ENCODE peak calls at places on chromosome 12, in four cellular contexts. A is PC-9, Z is neuronal stem cell, N is fibroblast of lung. B is an unnamed sample.
A peak's percentile ranks its signal among the peaks of the same experiment; 100 is the strongest.

GRCh38 chr12:6927379-6927991 is at the start of gene ATN1:
- DNase-seq in Z (peak; percentile 63), A (peak; percentile 66), N (peak; percentile 87), B (peak; percentile 83)

GRCh38 chr12:132162508-132163031 is 18.3 kb downstream of the NOC4L start:
- DNase-seq in Z (no peak), A (no peak), N (peak; percentile 84), B (peak; percentile 74)

GRCh38 chr12:130965668-130966067 is 12.0 kb downstream of the ADGRD1 start:
- DNase-seq in N (peak; percentile 12), Z (no peak), A (no peak), B (peak; percentile 7)

GRCh38 chr12:5619628-5620027 is 187.7 kb downstream of the NTF3 start:
- DNase-seq in A (no peak), Z (no peak), N (no peak), B (no peak)

GRCh38 chr12:65998536-65999530 is 131.7 kb downstream of the LLPH start:
- DNase-seq in N (no peak), A (no peak), Z (no peak), B (no peak)

GRCh38 chr12:7162691-7163114 is 26.8 kb upstream of the PEX5 start:
- DNase-seq in A (peak; percentile 69), N (no peak), Z (no peak), B (peak; percentile 8)

GRCh38 chr12:51898937-51899336 is 8.4 kb upstream of the ACVRL1 start:
- DNase-seq in A (no peak), Z (no peak), N (peak; percentile 21), B (peak; percentile 93)

GRCh38 chr12:4478933-4479332 is 33.3 kb upstream of the FGF6 start:
- DNase-seq in N (no peak), Z (no peak), A (no peak), B (no peak)

GRCh38 chr12:65728913-65729793 is 95.1 kb upstream of the HMGA2 start:
- DNase-seq in A (no peak), N (no peak), Z (peak; percentile 18), B (peak; percentile 46)

GRCh38 chr12:65800928-65801327 is 23.4 kb upstream of the HMGA2 start:
- DNase-seq in N (no peak), Z (no peak), A (no peak), B (no peak)

GRCh38 chr12:32507559-32508276 is 108.4 kb downstream of the FGD4 start:
- DNase-seq in A (no peak), Z (no peak), N (no peak), B (no peak)

GRCh38 chr12:122029620-122030426 is 8.1 kb downstream of the BCL7A start:
- DNase-seq in N (no peak), Z (no peak), A (peak; percentile 73), B (no peak)

GRCh38 chr12:56387152-56387551 is 24.5 kb upstream of the APOF start:
- DNase-seq in A (no peak), Z (no peak), N (peak; percentile 28), B (peak; percentile 13)

GRCh38 chr12:8953773-8954402 is 4.4 kb upstream of the M6PR start:
- DNase-seq in Z (no peak), A (no peak), N (no peak), B (no peak)

DNA sequence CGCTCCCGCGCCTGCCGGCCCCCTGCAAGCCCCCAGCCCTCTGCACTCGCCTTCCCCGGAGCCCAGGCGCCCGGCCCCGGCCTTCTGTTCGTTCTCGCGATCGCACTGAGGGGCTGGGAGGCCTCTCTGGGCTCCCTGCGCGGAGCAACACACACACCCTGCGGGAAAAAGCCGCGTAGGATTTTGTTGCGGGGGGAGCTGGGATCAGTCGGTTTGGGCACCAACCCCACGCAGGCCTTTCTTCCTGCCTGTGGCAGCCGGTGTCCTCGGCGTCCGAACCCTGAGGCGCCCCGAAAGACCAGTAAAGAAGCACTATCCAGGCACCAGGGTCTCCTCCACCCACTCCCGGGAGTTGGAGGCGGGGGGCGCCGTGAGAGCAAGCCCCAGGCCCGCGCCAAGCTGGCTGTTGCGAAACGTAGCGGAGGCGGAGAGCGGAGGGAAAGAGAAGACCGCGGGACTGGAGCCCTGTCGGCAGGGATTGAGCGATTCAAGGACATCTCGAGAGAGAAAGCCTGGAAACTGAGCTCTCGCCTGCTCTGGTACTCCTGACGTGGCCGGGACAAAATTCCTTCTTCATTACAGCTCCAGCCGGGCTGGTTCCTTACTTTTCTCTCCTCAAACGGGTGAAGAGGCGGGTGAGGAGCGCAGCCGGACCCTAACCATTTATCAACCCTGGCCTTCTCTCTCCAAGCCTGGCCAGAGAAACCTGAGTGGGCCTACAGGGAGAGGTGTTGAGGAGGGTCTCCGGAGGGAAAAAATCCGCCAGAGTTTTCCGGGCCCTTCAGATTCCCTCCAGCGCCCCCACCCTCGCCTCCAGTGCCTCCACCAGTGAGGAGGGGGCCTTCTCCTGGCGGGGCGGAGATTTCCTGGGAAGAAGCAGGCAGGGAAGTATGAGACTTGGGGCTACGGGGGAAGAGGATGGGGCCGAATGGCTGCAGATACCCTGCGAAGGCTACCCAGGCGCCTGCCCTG is 1.7 kb upstream of the HOXC5 start:
- DNase-seq in A (no peak), N (peak; percentile 32), Z (no peak), B (peak; percentile 92)
- H2AFZ ChIP-seq in A (no peak overlapping the region), N (no peak overlapping the region), Z (peak overlapping the region; percentile 72), B (no peak overlapping the region)

GRCh38 chr12:119990382-119990874 is 1.4 kb downstream of the BICDL1 start:
- DNase-seq in A (no peak), Z (no peak), N (no peak), B (no peak)
- H3K27ac ChIP-seq in A (no peak overlapping the region), Z (no peak overlapping the region), N (no peak overlapping the region), B (no peak overlapping the region)

GRCh38 chr12:54472494-54473262 is 724 bp downstream of the GTSF1 start:
- DNase-seq in N (no peak), A (no peak), Z (no peak), B (no peak)
- H2AFZ ChIP-seq in N (no peak overlapping the region), A (no peak overlapping the region), Z (no peak overlapping the region), B (no peak overlapping the region)

DNA sequence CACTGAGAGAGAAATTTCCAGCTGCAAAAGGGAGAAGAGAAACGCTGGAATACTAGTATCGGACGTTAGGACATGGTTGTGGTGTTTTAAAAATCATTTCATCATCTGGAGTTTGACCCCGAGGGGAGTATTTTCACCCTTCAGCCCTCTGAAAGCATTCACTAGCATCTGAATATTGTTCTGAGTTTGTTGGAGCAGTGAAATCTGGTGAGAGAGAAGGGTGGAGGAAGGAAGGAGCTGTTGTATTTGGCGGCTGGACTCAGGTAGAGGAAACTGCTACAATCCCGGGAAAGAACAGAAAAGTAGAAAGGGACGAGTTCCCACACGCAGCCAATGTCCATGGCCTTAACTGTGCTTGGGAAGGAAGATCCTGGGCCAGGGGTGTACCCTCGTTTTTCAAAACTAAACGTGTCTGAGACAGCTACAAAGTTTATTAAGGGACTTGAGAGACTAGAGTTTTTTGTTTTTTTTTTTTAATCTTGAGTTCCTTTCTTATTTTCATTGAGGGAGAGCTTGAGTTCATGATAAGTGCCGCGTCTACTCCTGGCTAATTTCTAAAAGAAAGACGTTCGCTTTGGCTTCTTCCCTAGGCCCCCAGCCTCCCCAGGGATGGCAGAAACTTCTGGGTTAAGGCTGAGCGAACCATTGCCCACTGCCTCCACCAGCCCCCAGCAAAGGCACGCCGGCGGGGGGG is 870 bp upstream of the CDKN1B start:
- DNase-seq in A (peak; percentile 19), N (peak; percentile 51), Z (no peak), B (peak; percentile 53)
- H3K27ac ChIP-seq in A (peak overlapping the region; percentile 98), N (peak overlapping the region; percentile 95), Z (peak overlapping the region; percentile 95), B (peak overlapping the region; percentile 82)

GRCh38 chr12:95386056-95386455 is 87.9 kb upstream of the METAP2 start:
- DNase-seq in A (no peak), N (peak; percentile 59), Z (no peak), B (no peak)
- H2AFZ ChIP-seq in A (no peak overlapping the region), N (no peak overlapping the region), Z (no peak overlapping the region), B (no peak overlapping the region)

GRCh38 chr12:48198619-48198973 is 4.5 kb downstream of the OR10AD1 start:
- DNase-seq in N (peak; percentile 24), Z (no peak), A (peak; percentile 12), B (no peak)

GRCh38 chr12:48197549-48197966 is 5.5 kb downstream of the OR10AD1 start:
- DNase-seq in Z (no peak), N (peak; percentile 54), A (no peak), B (no peak)

GRCh38 chr12:48199784-48200198 is 3.3 kb downstream of the OR10AD1 start:
- DNase-seq in A (no peak), N (peak; percentile 62), Z (no peak), B (peak; percentile 93)

GRCh38 chr12:48198985-48199384 is 4.1 kb downstream of the OR10AD1 start:
- DNase-seq in N (no peak), Z (no peak), A (no peak), B (no peak)

GRCh38 chr12:48197967-48198618 is 5.0 kb downstream of the OR10AD1 start:
- DNase-seq in Z (peak; percentile 90), N (peak; percentile 95), A (peak; percentile 88), B (peak; percentile 85)
- H3K27ac ChIP-seq in Z (peak overlapping the region; percentile 66), N (peak overlapping the region; percentile 85), A (peak overlapping the region; percentile 49), B (no peak overlapping the region)

DNA sequence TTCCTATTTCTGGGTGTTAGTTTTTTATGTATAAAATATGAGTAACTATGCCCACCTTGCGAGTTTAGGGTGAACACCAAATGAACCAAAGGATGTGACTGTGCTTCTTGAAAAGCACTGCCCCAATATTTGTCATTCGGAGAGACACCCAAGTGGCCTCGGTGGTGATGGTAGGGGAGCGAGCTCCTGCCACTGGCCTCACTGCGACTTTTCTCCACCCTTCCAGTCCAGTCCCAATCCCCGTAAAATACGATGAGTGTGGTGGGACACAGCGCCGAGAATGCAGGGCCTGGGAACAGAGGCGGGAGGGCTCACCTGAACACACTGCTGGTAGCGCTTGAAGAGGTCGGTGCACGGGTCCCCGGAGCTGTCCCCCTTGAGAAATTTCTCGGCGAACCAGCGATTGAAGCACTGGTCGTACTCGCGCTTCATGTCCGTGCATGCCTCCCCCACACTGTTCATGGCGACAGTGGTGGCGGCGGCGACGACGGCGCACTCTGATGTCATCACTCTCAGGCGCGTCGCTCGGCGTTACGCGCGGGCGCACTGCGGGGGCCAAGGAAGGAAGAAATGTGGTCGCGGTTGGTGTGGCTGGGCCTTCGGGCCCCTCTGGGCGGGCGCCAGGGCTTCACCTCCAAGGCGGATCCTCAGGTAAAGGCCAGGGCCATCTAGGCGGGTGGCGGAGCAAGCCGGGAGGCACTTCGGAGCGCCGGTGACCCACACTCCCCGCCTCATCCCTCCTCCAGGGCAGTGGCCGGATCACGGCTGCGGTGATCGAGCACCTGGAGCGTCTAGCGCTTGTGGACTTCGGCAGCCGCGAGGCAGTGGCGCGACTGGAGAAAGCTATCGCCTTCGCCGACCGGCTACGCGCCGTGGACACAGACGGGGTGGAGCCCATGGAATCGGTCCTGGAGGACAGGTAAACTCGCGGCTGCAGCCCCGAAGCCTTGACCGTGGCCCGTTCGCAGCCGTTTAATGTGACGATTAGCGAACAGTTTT is at the start of the genes GATC and TRIAP1:
- DNase-seq in Z (peak; percentile 89), N (peak; percentile 72), A (peak; percentile 78), B (peak; percentile 85)
- H2AFZ ChIP-seq in Z (peak within 1 kb of the TSS; percentile 89), N (peak within 1 kb of the TSS; percentile 95), A (peak within 1 kb of the TSS; percentile 96), B (peak within 1 kb of the TSS; percentile 85)